ENCODE peak calls at places on chromosome 7, in five cellular contexts. O is astrocyte of the spinal cord, Z is AG10803, X is lung, J is GM13976. L is an unnamed sample.

GRCh38 chr7:140869430-140869829 is 55.3 kb downstream of the BRAF start:
- DNase-seq in O (no peak), Z (no peak), X (no peak), J (no peak), L (no peak)

GRCh38 chr7:110317699-110318265 is 773.1 kb upstream of the LRRN3 start:
- DNase-seq in O (peak), Z (no peak), X (no peak), J (no peak), L (no peak)

GRCh38 chr7:26413007-26413691 is 121.5 kb downstream of the SNX10 start:
- DNase-seq in O (no peak), Z (no peak), X (no peak), J (no peak), L (no peak)

GRCh38 chr7:82723411-82723810 is 279.8 kb upstream of the CACNA2D1 start:
- DNase-seq in O (no peak), Z (peak), X (no peak), J (no peak), L (no peak)

GRCh38 chr7:50560865-50561351 is 4.3 kb downstream of the DDC start:
- DNase-seq in O (no peak), Z (no peak), X (no peak), J (no peak), L (no peak)

GRCh38 chr7:2416659-2417058 is 13.2 kb downstream of the CHST12 start:
- DNase-seq in O (no peak), Z (no peak), X (no peak), J (no peak), L (no peak)

GRCh38 chr7:36526720-36527548 is 137.3 kb downstream of the ANLN start:
- DNase-seq in O (peak), Z (peak), X (no peak), J (no peak), L (peak)

GRCh38 chr7:16189026-16189715 is 232.2 kb downstream of the CRPPA start:
- DNase-seq in O (peak), Z (peak), X (no peak), J (no peak), L (peak)

GRCh38 chr7:5390918-5391317 is 32.7 kb downstream of the TNRC18 start:
- DNase-seq in O (no peak), Z (no peak), X (no peak), J (no peak), L (no peak)

GRCh38 chr7:38681882-38682281 is 50.7 kb upstream of the AMPH start:
- DNase-seq in O (no peak), Z (peak), X (no peak), J (no peak), L (peak)

GRCh38 chr7:157521752-157522151 is 184.9 kb downstream of the DNAJB6 start:
- DNase-seq in O (no peak), Z (no peak), X (no peak), J (no peak), L (no peak)

GRCh38 chr7:85829817-85830432 is 643.1 kb upstream of the SEMA3D start:
- DNase-seq in O (peak), Z (peak), X (no peak), J (no peak), L (peak)

GRCh38 chr7:119982884-119983283 is 290.1 kb upstream of the KCND2 start:
- DNase-seq in O (no peak), Z (no peak), X (no peak), J (no peak), L (no peak)

GRCh38 chr7:95840953-95841950 is 68.9 kb downstream of the DYNC1I1 start:
- DNase-seq in O (no peak), Z (no peak), X (no peak), J (peak), L (no peak)

GRCh38 chr7:19713676-19714075 is 4.8 kb upstream of the POLR1F start:
- DNase-seq in O (peak), Z (peak), X (no peak), J (no peak), L (no peak)

GRCh38 chr7:92527300-92528187 is 776 bp downstream of the PEX1 start:
- DNase-seq in O (peak), Z (peak), X (peak), J (peak), L (no peak)

GRCh38 chr7:30348083-30348560 is 63.7 kb downstream of the ZNRF2 start:
- DNase-seq in O (peak), Z (peak), X (no peak), J (peak), L (peak)

GRCh38 chr7:148911626-148912025 is 27.5 kb upstream of the EZH2 start:
- DNase-seq in O (no peak), Z (no peak), X (no peak), J (no peak), L (no peak)

GRCh38 chr7:74575083-74575803 is 82.3 kb upstream of the GTF2I start:
- DNase-seq in O (peak), Z (peak), X (peak), J (no peak), L (no peak)

GRCh38 chr7:98133181-98133580 is 26.5 kb downstream of the LMTK2 start:
- DNase-seq in O (peak), Z (peak), X (no peak), J (peak), L (no peak)

GRCh38 chr7:157361537-157361936 is 24.7 kb downstream of the DNAJB6 start:
- DNase-seq in O (no peak), Z (no peak), X (no peak), J (no peak), L (no peak)

GRCh38 chr7:111364413-111364812 is 197.9 kb downstream of the IMMP2L start:
- DNase-seq in O (peak), Z (peak), X (no peak), J (no peak), L (no peak)

GRCh38 chr7:75623390-75624133 is 115.2 kb downstream of the HIP1 start:
- DNase-seq in O (no peak), Z (peak), X (peak), J (no peak), L (no peak)

DNA sequence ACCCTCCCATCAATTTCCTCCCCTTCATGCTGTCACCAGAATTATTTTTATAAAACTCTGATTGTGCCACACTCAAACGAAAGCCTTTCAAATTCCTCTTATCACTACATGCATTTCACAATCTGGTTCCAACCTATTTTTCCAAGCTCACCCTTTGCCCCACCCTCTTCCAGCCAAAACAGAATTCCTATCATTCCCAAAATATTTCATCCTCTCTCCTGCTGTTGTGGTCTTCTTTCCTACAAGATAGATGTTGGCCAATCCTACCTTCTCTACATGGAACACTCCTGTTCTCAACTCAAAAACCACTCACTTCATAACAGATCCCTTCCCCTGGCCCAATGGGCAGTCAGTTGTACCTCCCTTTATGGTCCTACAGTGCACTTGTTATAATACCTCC is 111.5 kb downstream of the ELAPOR2 start:
- DNase-seq in O (no peak), Z (peak), X (no peak), J (no peak), L (no peak)
- TF ChIP-seq CTCF in O (no peak), Z (no peak), X (no peak), J (no peak), L (no peak)

GRCh38 chr7:47893238-47893637 is 55.0 kb downstream of the PKD1L1 start:
- DNase-seq in O (no peak), Z (no peak), X (peak), J (peak), L (no peak)
- TF ChIP-seq CTCF in O (peak), Z (peak), X (no peak), J (peak), L (peak)

GRCh38 chr7:23462846-23463245 is 7.4 kb downstream of the IGF2BP3 start:
- DNase-seq in O (peak), Z (peak), X (no peak), J (no peak), L (no peak)
- TF ChIP-seq CTCF in O (peak), Z (peak), X (peak), J (no peak), L (peak)

GRCh38 chr7:25026156-25026555 is 46.2 kb upstream of the OSBPL3 start:
- DNase-seq in O (no peak), Z (no peak), X (no peak), J (no peak), L (no peak)
- TF ChIP-seq CTCF in O (no peak), Z (no peak), X (no peak), J (no peak), L (no peak)

DNA sequence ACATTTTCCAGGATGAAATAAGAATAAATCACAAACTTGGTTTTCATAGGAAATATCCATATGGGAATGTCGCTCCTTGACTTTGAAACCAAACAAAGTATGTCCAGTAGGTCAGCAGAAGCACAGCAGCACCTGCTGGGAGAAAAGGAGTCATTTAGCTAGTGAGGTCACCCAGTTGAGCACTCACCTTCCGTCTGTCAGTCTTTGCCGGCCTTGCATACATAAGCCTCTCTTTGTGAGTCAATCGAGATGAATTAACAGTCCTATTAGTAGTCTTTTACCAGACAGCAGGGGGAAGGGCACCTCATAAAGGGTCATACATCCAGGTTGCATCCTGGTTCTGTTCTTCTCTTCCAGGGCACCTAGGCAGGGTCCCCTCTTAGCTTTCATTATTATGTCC is 232.5 kb upstream of the FZD1 start:
- DNase-seq in O (no peak), Z (no peak), X (no peak), J (no peak), L (no peak)
- TF ChIP-seq CTCF in O (no peak), Z (no peak), X (no peak), J (no peak), L (no peak)

GRCh38 chr7:21722371-21722770 is 179.5 kb downstream of the DNAH11 start:
- DNase-seq in O (no peak), Z (no peak), X (no peak), J (no peak), L (no peak)
- TF ChIP-seq CTCF in O (no peak), Z (no peak), X (no peak), J (no peak), L (no peak)

DNA sequence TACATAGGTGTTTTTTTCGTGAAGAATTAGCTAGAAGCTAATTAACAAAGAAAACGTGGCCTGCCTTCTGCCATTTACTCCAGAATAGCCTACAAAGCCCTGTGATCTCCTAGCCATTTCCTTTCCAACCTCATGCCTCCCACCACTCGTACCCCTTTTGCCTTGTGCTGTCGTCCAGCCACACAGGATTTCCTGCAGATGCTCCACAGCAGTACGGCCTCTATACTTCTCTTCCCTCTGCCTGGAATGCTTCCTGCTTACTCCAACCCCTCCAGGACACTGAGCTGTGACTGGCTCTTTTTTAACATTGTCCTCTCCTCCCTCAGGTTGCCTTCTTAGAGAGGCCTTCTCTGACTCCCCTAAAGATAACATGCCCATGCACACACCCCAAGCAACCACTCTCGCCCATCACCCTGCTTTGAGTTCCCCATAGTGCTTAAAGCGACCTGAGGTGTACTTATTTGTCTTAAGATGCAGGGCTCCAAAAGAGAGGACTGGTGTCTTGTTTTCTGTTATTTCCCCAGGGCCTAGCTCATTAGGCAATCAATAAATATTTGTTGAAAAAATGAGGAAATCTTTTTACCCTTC is 32.7 kb downstream of the STK17A start:
- DNase-seq in O (no peak), Z (no peak), X (no peak), J (no peak), L (no peak)
- TF ChIP-seq CTCF in O (no peak), Z (no peak), X (no peak), J (no peak), L (no peak)

GRCh38 chr7:8365499-8366110 is 67.8 kb upstream of the NXPH1 start:
- DNase-seq in O (no peak), Z (no peak), X (no peak), J (no peak), L (no peak)
- TF ChIP-seq CTCF in O (peak), Z (no peak), X (no peak), J (peak), L (no peak)

DNA sequence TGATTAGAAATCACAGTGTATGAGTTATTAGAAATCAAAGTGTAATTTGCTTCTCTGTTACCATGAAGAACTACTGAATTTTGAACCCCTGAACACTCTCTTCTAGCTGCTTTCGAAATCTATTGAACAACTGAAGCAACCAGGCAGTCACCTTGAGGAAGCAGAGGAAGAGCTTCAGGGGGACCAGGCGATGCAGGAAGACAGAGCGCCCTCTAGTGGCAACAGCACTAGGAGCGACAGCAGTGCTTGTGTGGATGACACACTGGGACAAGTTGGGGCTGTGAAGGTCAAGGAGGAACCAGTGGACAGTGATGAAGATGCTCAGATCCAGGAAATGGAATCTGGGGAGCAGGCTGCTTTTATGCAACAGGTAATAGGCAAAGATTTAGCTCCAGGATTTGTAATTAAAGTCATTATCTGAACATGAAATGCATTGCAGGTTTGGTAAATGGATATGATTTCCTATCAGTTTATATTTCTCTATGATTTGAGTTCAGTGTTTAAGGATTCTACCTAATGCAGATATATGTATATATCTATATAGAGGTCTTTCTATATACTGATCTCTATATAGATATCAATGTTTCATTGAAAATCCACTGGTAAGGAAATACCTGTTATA is 170.7 kb downstream of the HDAC9 start:
- DNase-seq in O (peak), Z (peak), X (peak), J (peak), L (peak)
- TF ChIP-seq CTCF in O (peak), Z (peak), X (peak), J (peak), L (peak)

GRCh38 chr7:154584352-154585252 is 418.3 kb downstream of the PAXIP1 start:
- DNase-seq in O (no peak), Z (no peak), X (peak), J (no peak), L (no peak)
- TF ChIP-seq CTCF in O (no peak), Z (no peak), X (no peak), J (no peak), L (no peak)

L was measured in AG09319.